ENCODE peak calls at places on chromosomes 6 and 20, in nine cellular contexts. K is foreskin melanocyte; B is stimulated activated CD8-positive, alpha-beta memory T cell treated with anti-CD3 and anti-CD28 coated beads, Interleukin-2, amount 100 ng/mL, for 1 hour; C is mucosa of gallbladder; Q is GM12865; E is DMS79 treated with DMSO at 0.1 percent for 48 hours; J is LHCN-M2; Y is fibroblast of mammary gland; T is left cardiac atrium. I is an unnamed sample.

GRCh38 chr6:70813885-70814284 is 143.0 kb downstream of the B3GAT2 start:
- DNase-seq in Y (no peak), B (no peak), C (no peak), Q (no peak), J (no peak), K (no peak), E (no peak), T (no peak), I (no peak)

GRCh38 chr6:125919618-125920017 is 37.0 kb upstream of the HINT3 start:
- DNase-seq in Q (peak; percentile 35), K (no peak), J (no peak), Y (no peak), B (no peak), T (no peak), E (no peak), C (no peak), I (no peak)

GRCh38 chr6:36963451-36964290 is 9.1 kb downstream of the PI16 start:
- DNase-seq in Y (no peak), K (no peak), E (peak; percentile 89), T (no peak), J (no peak), C (no peak), Q (peak; percentile 42), B (no peak), I (no peak)

GRCh38 chr20:11047559-11047958 is 373.8 kb upstream of the JAG1 start:
- DNase-seq in K (no peak), Q (no peak), J (no peak), T (no peak), C (no peak), Y (peak; percentile 0), B (no peak), E (no peak), I (no peak)

GRCh38 chr6:40631760-40632159 is 44.6 kb upstream of the LRFN2 start:
- DNase-seq in T (no peak), C (no peak), B (no peak), J (no peak), K (no peak), Q (no peak), E (no peak), Y (no peak), I (no peak)

GRCh38 chr20:44001667-44002596 is 87.3 kb downstream of the TOX2 start:
- DNase-seq in B (no peak), E (no peak), C (no peak), J (no peak), K (no peak), Y (no peak), T (no peak), Q (peak; percentile 81), I (peak; percentile 96)

GRCh38 chr6:146357578-146358340 is 185.9 kb upstream of the RAB32 start:
- DNase-seq in Y (peak; percentile 94), J (peak; percentile 77), K (no peak), C (no peak), E (no peak), B (no peak), Q (peak; percentile 51), T (no peak), I (peak; percentile 66)

GRCh38 chr6:105137388-105137787 is 42.4 kb downstream of the POPDC3 start:
- DNase-seq in K (no peak), T (peak; percentile 35), Q (no peak), B (no peak), C (no peak), Y (no peak), E (peak; percentile 12), J (peak; percentile 22), I (no peak)

GRCh38 chr6:37038297-37039198 is 33.1 kb downstream of the FGD2 start:
- DNase-seq in Q (no peak), C (peak; percentile 52), T (peak; percentile 79), K (no peak), Y (peak; percentile 74), B (no peak), J (no peak), E (peak; percentile 79), I (no peak)

GRCh38 chr6:35370799-35371493 is 28.6 kb downstream of the PPARD start:
- DNase-seq in T (peak; percentile 27), J (no peak), Y (peak; percentile 76), Q (peak; percentile 38), E (peak; percentile 77), K (no peak), C (peak; percentile 32), B (no peak), I (no peak)

GRCh38 chr6:148432405-148433195 is 90.0 kb downstream of the SASH1 start:
- DNase-seq in Y (no peak), J (no peak), T (peak; percentile 42), C (no peak), B (no peak), K (no peak), Q (no peak), E (no peak), I (peak; percentile 37)

GRCh38 chr20:23605867-23606651 is at the start of gene CST9:
- DNase-seq in B (no peak), T (no peak), Q (no peak), J (no peak), E (no peak), Y (no peak), K (no peak), C (no peak), I (no peak)

GRCh38 chr6:24439858-24440539 is 37.3 kb downstream of the MRS2 start:
- DNase-seq in J (no peak), Y (no peak), Q (no peak), C (no peak), K (no peak), B (no peak), T (no peak), E (no peak), I (peak; percentile 74)

GRCh38 chr6:70274338-70274737 is 28.5 kb downstream of the COL9A1 start:
- DNase-seq in E (no peak), B (no peak), Y (no peak), J (no peak), C (no peak), T (no peak), K (no peak), Q (no peak), I (no peak)

GRCh38 chr6:106849130-106849529 is 125.4 kb downstream of the CD24 start:
- DNase-seq in C (no peak), Y (no peak), T (no peak), Q (peak; percentile 24), E (no peak), J (no peak), K (no peak), B (no peak), I (no peak)

GRCh38 chr6:33724281-33725023 is 13.0 kb upstream of the UQCC2 start:
- DNase-seq in Q (no peak), Y (no peak), J (no peak), E (no peak), T (no peak), C (no peak), B (no peak), K (no peak), I (no peak)

GRCh38 chr20:1664911-1665310 is 7.3 kb upstream of the SIRPG start:
- DNase-seq in B (no peak), Y (no peak), K (no peak), T (no peak), E (no peak), C (no peak), Q (peak; percentile 21), J (no peak), I (no peak)

GRCh38 chr6:14089224-14089623 is 28.3 kb upstream of the CD83 start:
- DNase-seq in T (no peak), K (no peak), J (no peak), E (no peak), B (no peak), Y (no peak), Q (peak; percentile 42), C (no peak), I (no peak)

GRCh38 chr20:4961746-4962145 is 39.6 kb downstream of the SLC23A2 start:
- DNase-seq in K (no peak), Q (no peak), B (no peak), T (peak; percentile 32), C (peak; percentile 28), J (peak; percentile 52), E (no peak), Y (peak; percentile 89), I (no peak)

GRCh38 chr6:169386431-169387057 is 132.9 kb upstream of the THBS2 start:
- DNase-seq in B (no peak), Q (no peak), C (no peak), J (no peak), K (no peak), Y (peak; percentile 77), T (no peak), E (no peak), I (no peak)

GRCh38 chr6:148758492-148758891 is 11.7 kb downstream of the UST start:
- DNase-seq in B (no peak), T (no peak), K (peak; percentile 84), E (no peak), Q (peak; percentile 95), C (no peak), Y (peak; percentile 45), J (no peak), I (peak; percentile 60)

GRCh38 chr20:4134355-4134834 is 119.0 kb upstream of the RNF24 start:
- DNase-seq in K (no peak), B (no peak), Y (no peak), Q (no peak), J (no peak), T (no peak), E (no peak), C (no peak), I (no peak)

GRCh38 chr6:106446287-106446885 is 85.9 kb downstream of the CRYBG1 start:
- DNase-seq in B (no peak), E (peak; percentile 23), C (no peak), Q (peak; percentile 9), Y (peak; percentile 27), K (no peak), T (no peak), J (peak; percentile 9), I (peak; percentile 15)

GRCh38 chr20:23289724-23290395 is 60.7 kb upstream of the NXT1 start:
- DNase-seq in B (no peak), Y (no peak), Q (no peak), K (no peak), J (no peak), E (no peak), T (no peak), C (no peak), I (no peak)